ENCODE peak calls at places on chromosomes 13 and 19, in eight cellular contexts. J, A, W, T, O, H, P and V are unnamed samples. For H3K27me3, the result is how much of the 10 kb centered on the place peaks cover.

GRCh38 chr19:45391346-45391745 is 13.5 kb downstream of the PPP1R13L start:
- DNase-seq in J (peak), A (no peak), W (no peak), T (no peak), O (no peak), H (no peak), P (peak), V (no peak)

GRCh38 chr19:45294291-45295029 is 28.2 kb downstream of the CKM start:
- DNase-seq in J (no peak), A (peak), W (peak), T (no peak), O (no peak), H (peak), P (no peak), V (no peak)

GRCh38 chr13:29498426-29499040 is 97.0 kb downstream of the SLC7A1 start:
- DNase-seq in J (no peak), A (no peak), W (no peak), T (no peak), O (no peak), H (peak), P (no peak), V (no peak)

GRCh38 chr19:9498183-9498902 is at the start of gene ZNF560:
- DNase-seq in J (peak), A (no peak), W (peak), T (no peak), O (no peak), H (no peak), P (no peak), V (no peak)

GRCh38 chr19:51514866-51515481 is 13.4 kb upstream of the SIGLEC12 start:
- DNase-seq in J (peak), A (no peak), W (no peak), T (no peak), O (no peak), H (no peak), P (peak), V (peak)

GRCh38 chr13:96984061-96984508 is 10.2 kb downstream of the OXGR1 start:
- DNase-seq in J (no peak), A (no peak), W (peak), T (no peak), O (no peak), H (peak), P (peak), V (no peak)

GRCh38 chr13:113832631-113833030 is 31.2 kb downstream of the GAS6 start:
- DNase-seq in J (no peak), A (peak), W (no peak), T (no peak), O (no peak), H (no peak), P (no peak), V (no peak)

GRCh38 chr13:110925023-110925608 is 10.2 kb upstream of the ANKRD10 start:
- DNase-seq in J (no peak), A (no peak), W (no peak), T (no peak), O (peak), H (no peak), P (no peak), V (no peak)

GRCh38 chr13:46492946-46493345 is 60.0 kb upstream of the LRCH1 start:
- DNase-seq in J (peak), A (no peak), W (no peak), T (no peak), O (no peak), H (peak), P (peak), V (no peak)

GRCh38 chr19:13840751-13841338 is 36.1 kb upstream of the NANOS3 start:
- DNase-seq in J (no peak), A (no peak), W (no peak), T (no peak), O (no peak), H (no peak), P (no peak), V (no peak)

GRCh38 chr13:85166891-85167290 is 632.3 kb downstream of the SLITRK6 start:
- DNase-seq in J (no peak), A (no peak), W (no peak), T (no peak), O (no peak), H (no peak), P (peak), V (no peak)

GRCh38 chr13:95615539-95615938 is 29.0 kb downstream of the DZIP1 start:
- DNase-seq in J (no peak), A (no peak), W (no peak), T (no peak), O (no peak), H (no peak), P (no peak), V (no peak)

GRCh38 chr13:76009491-76009890 is 373.4 kb downstream of the LMO7 start:
- DNase-seq in J (peak), A (no peak), W (no peak), T (no peak), O (no peak), H (no peak), P (peak), V (peak)

GRCh38 chr19:35641515-35642151 is at the start of gene ETV2:
- DNase-seq in J (peak), A (no peak), W (peak), T (no peak), O (no peak), H (no peak), P (peak), V (no peak)

GRCh38 chr13:71770710-71771109 is 96.3 kb downstream of the DACH1 start:
- DNase-seq in J (no peak), A (no peak), W (no peak), T (no peak), O (no peak), H (no peak), P (no peak), V (no peak)

GRCh38 chr13:85347251-85347650 is 452.0 kb downstream of the SLITRK6 start:
- DNase-seq in J (peak), A (no peak), W (no peak), T (no peak), O (peak), H (no peak), P (peak), V (peak)

GRCh38 chr13:93552596-93552995 is 326.0 kb downstream of the GPC6 start:
- DNase-seq in J (no peak), A (no peak), W (no peak), T (no peak), O (no peak), H (no peak), P (no peak), V (no peak)

GRCh38 chr13:30121666-30122065 is 185.7 kb downstream of the KATNAL1 start:
- DNase-seq in J (no peak), A (no peak), W (no peak), T (no peak), O (no peak), H (no peak), P (no peak), V (no peak)

GRCh38 chr19:38841787-38842438 is 7.9 kb downstream of the HNRNPL start:
- DNase-seq in J (no peak), A (peak), W (no peak), T (no peak), O (no peak), H (no peak), P (no peak), V (no peak)

GRCh38 chr13:100734194-100734720 is 59.7 kb upstream of the TMTC4 start:
- DNase-seq in J (no peak), A (no peak), W (no peak), T (no peak), O (no peak), H (no peak), P (no peak), V (no peak)

GRCh38 chr13:98180092-98180491 is 3.0 kb upstream of the RNF113B start:
- DNase-seq in J (no peak), A (no peak), W (no peak), T (no peak), O (no peak), H (no peak), P (no peak), V (no peak)

GRCh38 chr13:79482271-79482970 is 1.5 kb downstream of the NDFIP2 start:
- DNase-seq in J (peak), A (no peak), W (no peak), T (no peak), O (no peak), H (no peak), P (peak), V (no peak)

GRCh38 chr13:107743983-107744382 is 471.4 kb downstream of the LIG4 start:
- DNase-seq in J (peak), A (no peak), W (no peak), T (no peak), O (no peak), H (no peak), P (peak), V (peak)

GRCh38 chr13:43245374-43245964 is 222.1 kb downstream of the DNAJC15 start:
- DNase-seq in J (peak), A (no peak), W (no peak), T (no peak), O (peak), H (no peak), P (peak), V (peak)

GRCh38 chr13:49315036-49315565 is 67.4 kb downstream of the CDADC1 start:
- DNase-seq in J (peak), A (no peak), W (no peak), T (no peak), O (no peak), H (no peak), P (peak), V (no peak)

GRCh38 chr19:49560358-49560900 is 19.9 kb downstream of the NOSIP start:
- DNase-seq in J (no peak), A (peak), W (peak), T (peak), O (no peak), H (peak), P (no peak), V (no peak)

GRCh38 chr13:75407998-75408397 is 74.0 kb downstream of the TBC1D4 start:
- DNase-seq in J (no peak), A (no peak), W (no peak), T (no peak), O (no peak), H (no peak), P (no peak), V (no peak)

GRCh38 chr19:54180691-54181091 is 7.7 kb upstream of the TMC4 start:
- DNase-seq in J (no peak), A (no peak), W (no peak), T (no peak), O (no peak), H (no peak), P (no peak), V (no peak)

GRCh38 chr13:30382836-30383525 is 39.3 kb upstream of the UBE2L5 start:
- DNase-seq in J (no peak), A (no peak), W (no peak), T (no peak), O (no peak), H (no peak), P (no peak), V (no peak)

GRCh38 chr13:24716011-24716410 is 35.8 kb downstream of the ATP12A start:
- DNase-seq in J (no peak), A (no peak), W (no peak), T (no peak), O (no peak), H (no peak), P (no peak), V (no peak)

GRCh38 chr19:29232315-29232852 is 19.4 kb upstream of the UQCRFS1 start:
- DNase-seq in J (no peak), A (no peak), W (no peak), T (no peak), O (no peak), H (no peak), P (no peak), V (no peak)

GRCh38 chr13:59690857-59691500 is 472.7 kb downstream of the DIAPH3 start:
- DNase-seq in J (no peak), A (no peak), W (no peak), T (no peak), O (no peak), H (no peak), P (peak), V (no peak)

GRCh38 chr19:4372630-4373367 is 27.5 kb downstream of the SH3GL1 start:
- DNase-seq in J (no peak), A (no peak), W (no peak), T (no peak), O (peak), H (peak), P (no peak), V (no peak)
- H3K4me3 ChIP-seq in J (no peak), A (no peak), W (no peak), T (no peak), O (no peak), H (no peak), P (no peak), V (no peak)

DNA sequence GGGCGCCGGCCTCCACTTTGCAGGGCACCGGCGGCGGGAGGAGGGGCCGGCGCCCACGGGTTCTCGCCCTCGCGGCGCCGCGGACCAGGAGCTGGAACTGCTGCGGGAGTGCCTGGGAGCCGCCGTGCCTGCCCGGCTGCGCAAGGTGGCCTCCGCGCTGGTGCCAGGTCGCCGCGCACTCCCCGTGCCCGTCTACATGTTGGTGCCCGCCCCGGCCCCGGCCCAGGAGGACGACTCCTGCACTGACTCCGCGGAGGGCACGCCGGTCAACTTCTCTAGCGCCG is 11.8 kb downstream of the C19orf25 start:
- DNase-seq in J (no peak), A (peak), W (no peak), T (no peak), O (no peak), H (no peak), P (no peak), V (no peak)
- H3K27me3 ChIP-seq in J (half or more), A (half or more), W (under half), T (under half), O (half or more), H (under half), P (half or more), V (under half)

GRCh38 chr13:106623799-106624198 is 55.9 kb upstream of the ARGLU1 start:
- DNase-seq in J (no peak), A (no peak), W (no peak), T (no peak), O (no peak), H (no peak), P (no peak), V (no peak)
- H3K27ac ChIP-seq in J (no peak), A (peak), W (no peak), T (no peak), O (no peak), H (no peak), P (no peak), V (no peak)

GRCh38 chr19:11198175-11198534 is 810 bp upstream of the KANK2 start:
- DNase-seq in J (no peak), A (no peak), W (no peak), T (no peak), O (no peak), H (no peak), P (no peak), V (no peak)
- H3K4me3 ChIP-seq in J (peak), A (peak), W (peak), T (peak), O (peak), H (peak), P (no peak), V (no peak)

DNA sequence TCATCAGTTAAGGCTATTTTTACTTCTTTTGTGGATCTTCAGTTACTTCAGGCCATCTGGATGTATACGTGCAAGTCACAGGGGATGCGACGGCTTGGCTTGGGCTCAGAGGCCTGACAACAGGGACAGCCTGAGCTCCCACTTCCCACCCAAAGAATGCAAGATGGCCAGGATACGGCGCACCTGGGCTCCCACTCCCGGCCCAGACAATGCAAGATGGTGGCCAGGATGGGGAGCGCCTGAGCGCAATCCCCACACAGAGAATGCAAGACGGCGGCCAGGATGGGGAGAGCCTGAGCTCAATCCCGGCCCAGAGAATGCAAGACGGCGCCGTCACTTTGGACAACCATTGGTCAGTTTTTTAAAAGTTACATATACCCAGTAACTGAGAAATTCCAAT is 25.3 kb upstream of the MIER2 start:
- DNase-seq in J (no peak), A (no peak), W (no peak), T (no peak), O (peak), H (no peak), P (no peak), V (no peak)
- H3K27me3 ChIP-seq in J (half or more), A (under half), W (under half), T (under half), O (under half), H (under half), P (half or more), V (under half)

GRCh38 chr13:112074139-112074710 is 7.3 kb downstream of the SOX1 start:
- DNase-seq in J (no peak), A (no peak), W (no peak), T (no peak), O (no peak), H (no peak), P (no peak), V (no peak)

GRCh38 chr13:112071902-112072530 is 5.1 kb downstream of the SOX1 start:
- DNase-seq in J (no peak), A (no peak), W (no peak), T (no peak), O (no peak), H (no peak), P (no peak), V (no peak)

GRCh38 chr13:112071011-112071901 is 4.3 kb downstream of the SOX1 start:
- DNase-seq in J (no peak), A (no peak), W (no peak), T (no peak), O (no peak), H (no peak), P (no peak), V (no peak)

GRCh38 chr13:112073245-112074138 is 6.5 kb downstream of the SOX1 start:
- DNase-seq in J (no peak), A (no peak), W (no peak), T (no peak), O (no peak), H (no peak), P (no peak), V (no peak)

DNA sequence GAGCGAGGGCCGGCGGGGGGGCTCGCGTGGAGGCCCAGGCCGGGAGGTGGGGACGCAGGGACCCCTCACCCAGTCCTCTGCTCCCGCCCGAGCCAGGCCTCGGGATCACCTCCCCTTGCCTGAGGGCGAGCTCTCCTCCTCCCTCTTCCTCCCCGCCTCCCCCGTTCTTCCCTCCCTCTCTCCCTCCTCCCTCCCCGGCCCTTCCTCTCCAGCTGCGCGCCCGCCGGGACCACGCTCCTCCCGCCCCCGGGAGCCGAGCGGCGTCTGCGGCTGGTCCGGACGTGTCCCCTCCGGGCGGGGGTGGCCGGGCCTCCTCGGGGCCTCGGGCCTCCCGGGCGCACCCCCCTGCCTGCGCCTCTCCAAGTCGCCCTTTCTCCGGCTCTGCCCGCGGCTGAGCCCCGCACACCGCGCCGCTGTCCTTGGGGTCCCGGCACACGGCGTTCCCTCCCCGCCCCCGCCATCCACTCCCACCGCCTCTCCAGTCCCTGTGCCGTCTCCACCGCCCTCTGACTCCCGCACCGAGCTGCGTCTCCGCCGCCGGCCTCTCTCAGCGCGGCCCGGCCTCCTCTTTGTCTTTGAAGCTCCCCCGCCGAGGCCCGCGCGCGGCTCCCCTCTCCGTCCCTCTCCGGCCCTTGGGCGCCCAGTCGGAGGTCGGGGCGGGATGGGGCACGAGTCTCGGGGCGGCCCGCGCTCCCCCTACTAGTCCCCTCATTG is 5.7 kb downstream of the SOX1 start:
- DNase-seq in J (no peak), A (no peak), W (no peak), T (no peak), O (no peak), H (no peak), P (no peak), V (no peak)
- H3K27ac ChIP-seq in J (no peak), A (no peak), W (peak), T (no peak), O (no peak), H (no peak), P (no peak), V (no peak)

DNA sequence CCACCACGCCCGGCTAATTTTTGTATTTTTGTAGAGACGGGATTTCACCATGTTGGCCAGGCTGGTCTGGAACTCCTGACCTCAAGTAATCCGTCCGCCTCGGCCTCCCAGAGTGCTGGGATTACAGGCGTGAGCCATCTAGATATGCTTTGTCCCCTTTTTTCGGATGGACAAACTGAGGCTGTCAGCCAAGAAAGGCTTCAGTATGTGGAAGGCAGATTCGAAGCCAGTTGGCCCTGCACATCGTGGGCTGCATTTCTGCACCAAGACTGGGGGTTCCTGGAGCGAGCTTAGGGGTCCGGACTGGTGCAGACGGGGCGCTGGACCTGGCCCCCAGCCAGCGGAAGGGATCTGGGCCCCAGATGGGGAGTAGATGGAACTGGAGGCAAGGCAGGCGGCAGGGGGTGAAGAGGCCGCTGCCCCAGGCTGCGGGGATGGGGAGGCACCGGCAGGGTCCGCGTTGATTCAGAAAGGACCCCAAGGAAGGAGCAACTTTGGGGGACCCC is 9.7 kb upstream of the JUND start:
- DNase-seq in J (no peak), A (no peak), W (no peak), T (no peak), O (peak), H (no peak), P (no peak), V (no peak)
- H3K4me3 ChIP-seq in J (peak), A (peak), W (peak), T (peak), O (no peak), H (peak), P (peak), V (peak)

GRCh38 chr19:7720351-7720750 is 11.6 kb downstream of the CLEC4G start:
- DNase-seq in J (no peak), A (no peak), W (no peak), T (no peak), O (no peak), H (no peak), P (no peak), V (no peak)
- H3K27me3 ChIP-seq in J (under half), A (under half), W (under half), T (under half), O (under half), H (under half), P (under half), V (under half)

GRCh38 chr19:12095111-12095790 is 30.7 kb downstream of the ZNF844 start:
- DNase-seq in J (peak), A (no peak), W (no peak), T (no peak), O (no peak), H (no peak), P (peak), V (peak)

GRCh38 chr19:12098040-12098439 is 33.5 kb downstream of the ZNF844 start:
- DNase-seq in J (no peak), A (no peak), W (no peak), T (no peak), O (no peak), H (no peak), P (no peak), V (no peak)

GRCh38 chr19:12090807-12091206 is 26.3 kb downstream of the ZNF844 start:
- DNase-seq in J (peak), A (peak), W (peak), T (peak), O (no peak), H (peak), P (peak), V (peak)

GRCh38 chr19:12093777-12094176 is 29.2 kb downstream of the ZNF844 start:
- DNase-seq in J (no peak), A (no peak), W (no peak), T (no peak), O (no peak), H (no peak), P (no peak), V (no peak)

GRCh38 chr19:12092065-12092867 is 27.7 kb downstream of the ZNF844 start:
- DNase-seq in J (peak), A (peak), W (peak), T (peak), O (peak), H (peak), P (peak), V (peak)
- H3K27ac ChIP-seq in J (peak), A (peak), W (peak), T (peak), O (peak), H (peak), P (peak), V (peak)